ENCODE peak calls at places on chromosomes 16 and 17, in nine cellular contexts. B is effector CD4-positive, alpha-beta T cell; T is posterior cingulate gyrus; U is stimulated activated CD4-positive, alpha-beta T cell treated with anti-CD3 and anti-CD28 coated beads, Interleukin-1b, Interleukin-23, amount 100 ng/mL, for 48 hours; P is HEK293T; H is EL; Q is GM19239; I is Peyer's patch; L is activated CD4-positive, alpha-beta T cell treated with anti-CD3 and anti-CD28 coated beads, Interleukin-2, amount 10 ng/mL, durations not matched to agents 7 days and 5 days. A is an unnamed sample.

GRCh38 chr17:8447816-8448215 is 12.1 kb downstream of the NDEL1 start:
- DNase-seq in B (no peak), T (no peak), U (no peak), P (no peak), H (no peak), Q (no peak), I (no peak), L (no peak), A (no peak)

GRCh38 chr16:46949216-46949892 is 24.1 kb downstream of the DNAJA2 start:
- DNase-seq in B (no peak), T (no peak), U (peak; percentile 62), P (no peak), H (no peak), Q (no peak), I (no peak), L (no peak), A (no peak)

GRCh38 chr17:27207073-27207511 is 86.8 kb upstream of the WSB1 start:
- DNase-seq in B (no peak), T (no peak), U (no peak), P (no peak), H (peak; percentile 75), Q (no peak), I (no peak), L (no peak), A (no peak)

GRCh38 chr16:66344533-66345145 is 21.9 kb upstream of the CDH5 start:
- DNase-seq in B (peak; percentile 35), T (no peak), U (no peak), P (no peak), H (peak; percentile 38), Q (no peak), I (no peak), L (peak; percentile 60), A (peak; percentile 40)

GRCh38 chr17:50114849-50115357 is 15.1 kb downstream of the SAMD14 start:
- DNase-seq in B (no peak), T (no peak), U (peak; percentile 46), P (peak; percentile 70), H (peak; percentile 60), Q (no peak), I (no peak), L (peak; percentile 60), A (peak; percentile 65)

GRCh38 chr17:17414316-17414937 is 62.4 kb upstream of the MED9 start:
- DNase-seq in B (no peak), T (peak; percentile 93), U (no peak), P (no peak), H (peak; percentile 61), Q (no peak), I (no peak), L (no peak), A (no peak)

GRCh38 chr17:67272312-67273050 is 27.5 kb upstream of the HELZ start:
- DNase-seq in B (no peak), T (no peak), U (no peak), P (peak; percentile 55), H (no peak), Q (no peak), I (no peak), L (no peak), A (no peak)

GRCh38 chr17:14737984-14738651 is 437.2 kb downstream of the HS3ST3B1 start:
- DNase-seq in B (no peak), T (no peak), U (no peak), P (peak; percentile 23), H (peak; percentile 99), Q (no peak), I (no peak), L (no peak), A (no peak)

GRCh38 chr17:44307387-44308186 is 814 bp upstream of the RUNDC3A start:
- DNase-seq in B (no peak), T (peak; percentile 94), U (no peak), P (peak; percentile 67), H (peak; percentile 37), Q (no peak), I (no peak), L (no peak), A (no peak)

GRCh38 chr16:88384222-88385111 is 1.7 kb downstream of the ZNF469 start:
- DNase-seq in B (no peak), T (peak; percentile 64), U (no peak), P (no peak), H (no peak), Q (no peak), I (no peak), L (no peak), A (no peak)

GRCh38 chr17:77499699-77500435 is 359.1 kb downstream of the SEC14L1 start:
- DNase-seq in B (no peak), T (peak; percentile 48), U (no peak), P (no peak), H (no peak), Q (no peak), I (no peak), L (peak; percentile 6), A (no peak)

GRCh38 chr16:76583995-76584394 is 306.8 kb downstream of the CNTNAP4 start:
- DNase-seq in B (no peak), T (no peak), U (no peak), P (no peak), H (no peak), Q (no peak), I (no peak), L (no peak), A (no peak)

GRCh38 chr17:31724026-31724425 is 135.0 kb downstream of the COPRS start:
- DNase-seq in B (no peak), T (no peak), U (no peak), P (no peak), H (peak; percentile 86), Q (no peak), I (no peak), L (no peak), A (no peak)

GRCh38 chr16:17258848-17259713 is 211.7 kb downstream of the XYLT1 start:
- DNase-seq in B (no peak), T (no peak), U (no peak), P (peak; percentile 19), H (no peak), Q (peak; percentile 65), I (no peak), L (no peak), A (peak; percentile 87)

GRCh38 chr17:44906987-44907681 is 7.9 kb upstream of the EFTUD2 start:
- DNase-seq in B (no peak), T (no peak), U (no peak), P (no peak), H (no peak), Q (no peak), I (no peak), L (no peak), A (no peak)

GRCh38 chr17:67359960-67360817 is 6.2 kb downstream of the PSMD12 start:
- DNase-seq in B (peak; percentile 50), T (no peak), U (peak; percentile 64), P (no peak), H (peak; percentile 30), Q (no peak), I (no peak), L (peak; percentile 74), A (peak; percentile 13)

GRCh38 chr17:80213651-80213975 is 6.5 kb downstream of the SGSH start:
- DNase-seq in B (no peak), T (no peak), U (no peak), P (no peak), H (no peak), Q (no peak), I (no peak), L (no peak), A (no peak)

GRCh38 chr16:84879569-84880487 is 60.0 kb downstream of the CRISPLD2 start:
- DNase-seq in B (no peak), T (no peak), U (no peak), P (no peak), H (peak; percentile 41), Q (no peak), I (no peak), L (no peak), A (no peak)

GRCh38 chr16:46650224-46650623 is 29.0 kb upstream of the SHCBP1 start:
- DNase-seq in B (no peak), T (no peak), U (no peak), P (no peak), H (peak; percentile 33), Q (no peak), I (no peak), L (no peak), A (no peak)

GRCh38 chr17:8326591-8327583 is 12.8 kb upstream of the ODF4 start:
- DNase-seq in B (no peak), T (peak; percentile 67), U (peak; percentile 11), P (no peak), H (peak; percentile 45), Q (peak; percentile 45), I (no peak), L (peak; percentile 17), A (no peak)

A was measured in MM.1S.